ENCODE peak calls at places on chromosomes 13 and 19, in seven cellular contexts. Y is PC-9; G is CD4-positive, CD25-positive, alpha-beta regulatory T cell; T is naive thymus-derived CD4-positive, alpha-beta T cell; X is lower lobe of right lung; Q is heart right ventricle; W is AG04450. R is an unnamed sample.

GRCh38 chr13:40498461-40498860 is 168.0 kb downstream of the FOXO1 start:
- DNase-seq in T (no peak), W (no peak), Q (no peak), G (peak), X (no peak), Y (no peak), R (no peak)

GRCh38 chr13:68099616-68100015 is 869.5 kb upstream of the PCDH9 start:
- DNase-seq in G (no peak), Q (no peak), Y (no peak), W (peak), X (no peak), T (no peak), R (peak)

GRCh38 chr19:49233163-49233562 is 75.6 kb downstream of the TRPM4 start:
- DNase-seq in X (no peak), G (no peak), Q (no peak), W (no peak), Y (no peak), T (no peak), R (no peak)

GRCh38 chr19:46069841-46070341 is 29.1 kb upstream of the IGFL4 start:
- DNase-seq in Y (peak), W (peak), G (no peak), T (no peak), Q (no peak), X (no peak), R (peak)

GRCh38 chr19:31064486-31064885 is 284.8 kb downstream of the TSHZ3 start:
- DNase-seq in Q (no peak), Y (no peak), X (no peak), G (no peak), W (no peak), T (no peak), R (no peak)

GRCh38 chr19:27896091-27896490 is 1316.9 kb downstream of the UQCRFS1 start:
- DNase-seq in Y (no peak), T (no peak), W (no peak), G (no peak), Q (no peak), X (no peak), R (no peak)

GRCh38 chr13:40495620-40496001 is 170.8 kb downstream of the FOXO1 start:
- DNase-seq in G (no peak), X (no peak), W (no peak), T (no peak), Q (no peak), Y (no peak), R (no peak)

GRCh38 chr19:51676566-51677083 is 16.5 kb upstream of the SPACA6 start:
- DNase-seq in G (no peak), W (no peak), T (peak), X (no peak), Y (no peak), Q (no peak), R (no peak)

GRCh38 chr13:44575741-44576395 is at the start of gene TSC22D1:
- DNase-seq in T (peak), Q (peak), X (peak), W (no peak), G (peak), Y (no peak), R (peak)

GRCh38 chr19:15213715-15214381 is 13.1 kb upstream of the NOTCH3 start:
- DNase-seq in G (no peak), Y (no peak), T (no peak), X (no peak), W (no peak), Q (peak), R (no peak)

GRCh38 chr13:33611016-33611805 is 206.7 kb upstream of the RFC3 start:
- DNase-seq in Q (peak), X (no peak), G (no peak), T (no peak), Y (no peak), W (peak), R (no peak)

GRCh38 chr13:28273919-28274318 is 135.6 kb downstream of the PAN3 start:
- DNase-seq in T (no peak), X (no peak), W (no peak), Y (no peak), Q (no peak), G (no peak), R (no peak)

GRCh38 chr19:51398096-51398704 is 7.8 kb upstream of the C19orf84 start:
- DNase-seq in G (peak), Q (no peak), T (peak), W (no peak), X (no peak), Y (no peak), R (peak)

GRCh38 chr13:81184556-81185265 is 843.8 kb upstream of the SPRY2 start:
- DNase-seq in G (no peak), Q (no peak), T (no peak), W (peak), X (no peak), Y (no peak), R (no peak)

GRCh38 chr19:23547816-23548430 is 139.1 kb downstream of the ZNF675 start:
- DNase-seq in Q (no peak), W (no peak), G (no peak), T (no peak), X (no peak), Y (no peak), R (peak)

GRCh38 chr13:73792796-73793195 is 341.4 kb downstream of the KLF12 start:
- DNase-seq in G (no peak), T (no peak), W (no peak), Y (no peak), Q (no peak), X (no peak), R (no peak)

GRCh38 chr19:29499261-29499920 is 26.4 kb upstream of the VSTM2B start:
- DNase-seq in Y (no peak), W (no peak), X (peak), T (no peak), Q (no peak), G (no peak), R (no peak)

GRCh38 chr13:33606692-33607091 is 211.3 kb upstream of the RFC3 start:
- DNase-seq in Y (no peak), W (no peak), Q (no peak), X (no peak), T (no peak), G (no peak), R (peak)

DNA sequence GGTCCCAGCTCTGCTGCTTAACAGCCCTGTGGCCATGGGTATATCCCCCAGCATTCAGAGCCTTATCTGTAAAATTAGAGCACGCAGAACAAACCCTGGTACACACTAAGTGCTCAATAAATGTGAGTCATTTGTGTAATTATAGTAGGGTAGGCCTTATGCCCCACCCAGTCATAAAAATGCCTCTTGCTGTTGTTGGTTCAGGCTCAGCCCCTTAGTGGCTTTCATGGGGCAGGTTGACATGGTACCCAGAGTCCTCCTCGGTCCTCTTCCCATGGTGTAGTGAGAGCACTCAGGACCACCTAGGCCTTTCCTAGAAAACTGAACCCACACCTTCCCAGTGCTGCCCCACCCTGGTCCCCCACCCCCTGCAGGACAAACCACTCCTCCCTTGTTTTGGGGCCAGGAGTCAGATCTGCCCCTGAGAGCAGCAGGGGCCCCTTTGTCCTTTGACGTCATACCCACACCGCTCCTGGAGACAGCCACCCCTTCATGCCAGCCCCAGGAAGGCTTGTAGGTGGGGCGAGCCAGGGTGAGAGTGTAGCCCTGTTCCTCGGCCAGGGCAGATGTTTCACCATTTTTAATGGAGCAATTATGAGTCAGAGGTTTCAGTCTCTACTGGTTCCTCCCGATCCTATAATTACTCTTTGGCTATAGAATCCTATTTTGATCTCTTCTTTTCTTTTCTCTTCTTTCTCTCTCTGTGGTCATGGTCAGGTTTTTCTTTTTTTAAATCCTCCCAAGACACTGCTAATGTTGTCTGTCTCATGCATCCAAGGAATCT is 36.8 kb downstream of the ACTN4 start:
- DNase-seq in T (no peak), Y (peak), Q (peak), X (peak), W (no peak), G (peak), R (peak)
- H3K27ac ChIP-seq in T (no peak), Y (peak), Q (peak), X (peak), W (peak), G (peak), R (peak)

DNA sequence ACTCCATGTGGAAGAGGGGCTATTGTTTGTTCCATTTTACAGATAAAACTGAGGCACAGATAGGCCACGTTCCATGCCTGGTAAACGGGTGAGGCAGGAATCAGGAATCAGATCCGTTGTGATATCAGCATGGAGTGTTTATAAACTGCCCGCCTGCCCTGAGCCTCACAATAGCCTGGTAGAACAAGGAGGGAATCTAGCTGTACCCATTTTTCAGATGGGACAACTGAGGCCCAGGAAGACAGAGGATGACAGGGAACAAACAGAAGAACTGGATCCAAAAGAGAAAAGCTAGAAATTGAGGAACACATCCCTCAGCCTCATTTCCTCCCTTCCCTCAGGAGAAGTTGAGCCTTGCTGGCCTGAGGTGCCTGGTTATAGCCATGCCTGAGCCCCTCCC is 32.5 kb downstream of the CERS4 start:
- DNase-seq in T (no peak), W (no peak), G (no peak), Q (no peak), X (no peak), Y (no peak), R (no peak)
- H3K27ac ChIP-seq in T (no peak), W (no peak), G (no peak), Q (no peak), X (peak), Y (no peak), R (peak)

GRCh38 chr19:3359850-3360493 is 6.4 kb upstream of the NFIC start:
- DNase-seq in X (no peak), W (no peak), Q (no peak), T (no peak), G (peak), Y (no peak), R (no peak)

GRCh38 chr19:3360494-3361383 is 5.6 kb upstream of the NFIC start:
- DNase-seq in W (no peak), G (peak), X (peak), Q (peak), Y (no peak), T (peak), R (no peak)

GRCh38 chr19:3358392-3358918 is 7.9 kb upstream of the NFIC start:
- DNase-seq in Q (no peak), G (no peak), Y (no peak), W (no peak), X (no peak), T (no peak), R (no peak)

GRCh38 chr19:3357731-3358391 is 8.5 kb upstream of the NFIC start:
- DNase-seq in Y (no peak), T (peak), X (no peak), Q (no peak), W (no peak), G (no peak), R (no peak)

GRCh38 chr19:3358919-3359849 is 7.2 kb upstream of the NFIC start:
- DNase-seq in X (peak), T (peak), W (no peak), Y (no peak), G (peak), Q (peak), R (no peak)
- H3K27ac ChIP-seq in X (peak), T (peak), W (no peak), Y (no peak), G (peak), Q (peak), R (peak)

GRCh38 chr19:42203700-42204099 is 13.8 kb downstream of the DEDD2 start:
- DNase-seq in Q (no peak), W (no peak), Y (no peak), T (no peak), G (no peak), X (no peak), R (no peak)

GRCh38 chr19:42208612-42209011 is 8.9 kb downstream of the DEDD2 start:
- DNase-seq in Y (no peak), T (no peak), Q (no peak), G (no peak), W (no peak), X (no peak), R (no peak)

GRCh38 chr19:42204684-42205083 is 12.8 kb downstream of the DEDD2 start:
- DNase-seq in G (no peak), Y (no peak), W (no peak), X (no peak), T (no peak), Q (no peak), R (no peak)

GRCh38 chr19:42206871-42207755 is 10.4 kb downstream of the DEDD2 start:
- DNase-seq in G (no peak), Y (peak), W (no peak), T (no peak), X (no peak), Q (no peak), R (peak)

DNA sequence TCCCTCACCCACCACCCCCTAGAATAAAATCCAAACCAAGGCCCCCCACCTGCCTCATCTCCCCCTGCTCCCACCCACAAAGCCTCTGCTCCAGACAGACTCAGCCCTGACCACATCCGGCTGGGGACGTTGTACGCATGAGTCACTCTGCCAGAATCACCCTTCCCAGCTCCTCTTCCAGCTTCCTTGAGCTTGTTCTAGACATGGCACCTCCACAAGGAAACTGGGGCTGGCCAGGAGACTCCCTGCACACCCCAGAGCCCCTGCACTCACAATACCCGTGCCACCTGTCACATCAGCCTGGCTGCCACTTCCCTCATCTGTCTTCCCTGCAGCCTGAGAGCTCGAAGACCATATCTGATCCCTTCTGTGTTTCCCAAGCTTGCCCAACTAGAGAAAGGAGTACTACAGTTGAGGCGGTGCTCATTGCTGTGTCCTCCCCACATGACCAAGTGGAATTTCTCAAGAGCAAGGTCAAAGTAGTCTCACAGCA is 9.7 kb downstream of the DEDD2 start:
- DNase-seq in Y (peak), X (peak), T (no peak), W (peak), Q (no peak), G (no peak), R (peak)
- H3K27ac ChIP-seq in Y (peak), X (no peak), T (peak), W (peak), Q (no peak), G (peak), R (peak)

GRCh38 chr19:11987405-11988231 is 22.8 kb downstream of the ZNF763 start:
- DNase-seq in X (peak), Q (peak), T (peak), Y (peak), W (peak), G (peak), R (peak)
- H3K27ac ChIP-seq in X (peak), Q (peak), T (peak), Y (no peak), W (peak), G (peak), R (peak)

GRCh38 chr19:39177110-39177699 is 19.6 kb upstream of the NCCRP1 start:
- DNase-seq in G (no peak), Q (no peak), Y (no peak), W (no peak), X (no peak), T (no peak), R (no peak)
- H3K27ac ChIP-seq in G (no peak), Q (no peak), Y (no peak), W (no peak), X (no peak), T (no peak), R (no peak)

GRCh38 chr13:113967729-113968462 is 6.0 kb downstream of the C13orf46 start:
- DNase-seq in Y (no peak), X (peak), Q (no peak), G (no peak), T (no peak), W (no peak), R (no peak)

GRCh38 chr13:113965383-113965874 is 8.4 kb downstream of the C13orf46 start:
- DNase-seq in Y (no peak), W (no peak), G (no peak), Q (no peak), X (no peak), T (no peak), R (no peak)

GRCh38 chr13:113965968-113966884 is 7.7 kb downstream of the C13orf46 start:
- DNase-seq in W (no peak), G (no peak), T (no peak), Q (no peak), X (no peak), Y (no peak), R (no peak)

GRCh38 chr13:113968463-113969310 is 5.2 kb downstream of the C13orf46 start:
- DNase-seq in G (no peak), W (no peak), Q (no peak), X (peak), T (no peak), Y (no peak), R (no peak)

GRCh38 chr13:113967206-113967720 is 6.6 kb downstream of the C13orf46 start:
- DNase-seq in Q (no peak), W (no peak), X (peak), Y (no peak), G (no peak), T (no peak), R (no peak)
- H3K27ac ChIP-seq in Q (no peak), W (no peak), X (no peak), Y (no peak), G (no peak), T (no peak), R (no peak)

GRCh38 chr19:2603320-2603719 is 99.2 kb downstream of the GNG7 start:
- DNase-seq in Q (peak), X (peak), G (no peak), T (no peak), W (no peak), Y (no peak), R (no peak)
- H3K27ac ChIP-seq in Q (peak), X (peak), G (no peak), T (no peak), W (peak), Y (no peak), R (peak)

DNA sequence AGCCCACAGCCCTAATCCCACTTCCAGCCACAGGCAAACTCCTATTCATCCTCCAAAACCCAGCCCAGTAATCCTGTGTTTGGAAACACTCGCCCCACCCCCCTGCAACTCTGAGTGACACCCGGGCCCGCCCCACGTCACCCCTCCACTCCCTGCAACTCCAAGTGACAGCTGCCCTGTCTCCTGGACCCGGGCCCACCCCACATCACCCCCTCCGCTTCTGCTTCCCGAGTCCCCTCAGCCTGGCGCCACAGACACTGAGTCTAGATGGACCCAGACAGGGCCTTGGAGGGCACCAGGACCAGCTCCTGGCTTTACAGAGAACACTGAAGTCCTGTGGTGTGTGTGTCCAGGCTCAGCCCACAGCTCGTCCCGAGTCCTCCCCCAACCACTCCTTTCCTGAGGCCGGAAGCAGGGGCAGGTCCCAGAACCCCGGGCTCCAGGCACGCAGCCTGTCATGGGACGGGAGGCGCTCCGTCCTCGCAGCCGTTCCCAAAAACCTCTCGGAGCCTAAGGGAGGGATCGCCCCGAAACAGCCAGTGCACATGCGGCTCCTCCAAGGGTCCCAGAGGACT is 7.7 kb downstream of the REXO1 start:
- DNase-seq in W (no peak), G (no peak), T (no peak), Q (peak), Y (no peak), X (no peak), R (no peak)
- H3K27ac ChIP-seq in W (no peak), G (no peak), T (no peak), Q (no peak), Y (no peak), X (peak), R (peak)

DNA sequence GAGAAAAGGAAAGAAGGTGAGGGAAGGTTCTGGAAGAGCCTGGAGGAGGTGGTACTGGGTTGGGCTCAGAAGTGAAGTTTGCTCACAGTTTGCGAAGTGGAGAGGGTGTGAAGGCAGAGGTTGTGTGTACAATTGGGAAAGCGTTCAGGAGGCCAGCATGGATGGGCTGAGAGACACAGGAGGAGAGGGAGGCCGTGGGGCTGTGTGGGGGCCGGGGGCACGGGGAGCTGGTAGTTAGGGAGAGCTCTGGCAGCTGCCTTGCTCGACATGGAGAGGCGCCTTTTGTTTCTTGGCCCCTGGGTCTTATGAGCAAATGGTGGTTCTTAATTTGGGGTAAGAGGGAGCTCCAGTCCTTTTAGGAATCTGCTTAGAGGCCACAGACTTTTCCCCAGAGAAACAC is 16.7 kb downstream of the BICRA start:
- DNase-seq in Q (no peak), G (no peak), T (no peak), X (no peak), Y (no peak), W (no peak), R (no peak)
- H3K27ac ChIP-seq in Q (no peak), G (no peak), T (no peak), X (peak), Y (no peak), W (no peak), R (peak)

R was measured in RWPE1.